ENCODE peak calls at places on chromosomes 7 and 10, in four cellular contexts. Z, K, L and T are unnamed samples.

GRCh38 chr10:43124094-43124521 is 14.1 kb upstream of the CSGALNACT2 start:
- DNase-seq in Z (no peak), K (no peak), L (no peak), T (no peak)

GRCh38 chr10:58457761-58458616 is 54.7 kb upstream of the BICC1 start:
- DNase-seq in Z (peak; percentile 90), K (no peak), L (peak; percentile 65), T (peak; percentile 14)

GRCh38 chr7:17564678-17565209 is 266.3 kb downstream of the AHR start:
- DNase-seq in Z (no peak), K (no peak), L (no peak), T (no peak)

GRCh38 chr10:6400331-6400730 is 179.7 kb downstream of the PRKCQ start:
- DNase-seq in Z (no peak), K (no peak), L (peak; percentile 39), T (no peak)

GRCh38 chr7:48246073-48246472 is 74.8 kb downstream of the ABCA13 start:
- DNase-seq in Z (no peak), K (no peak), L (peak; percentile 23), T (no peak)

GRCh38 chr10:42475168-42476098 is 162.9 kb downstream of the ZNF33B start:
- DNase-seq in Z (no peak), K (peak; percentile 17), L (no peak), T (peak; percentile 20)

GRCh38 chr10:2897619-2898508 is 169.5 kb upstream of the PFKP start:
- DNase-seq in Z (no peak), K (no peak), L (no peak), T (no peak)

GRCh38 chr7:100435401-100436304 is 644 bp downstream of the PPP1R35 start:
- DNase-seq in Z (peak; percentile 75), K (no peak), L (no peak), T (peak; percentile 29)

GRCh38 chr10:85665661-85666060 is 700.9 kb downstream of the GRID1 start:
- DNase-seq in Z (no peak), K (no peak), L (no peak), T (no peak)

GRCh38 chr10:127980898-127981297 is 74.0 kb downstream of the PTPRE start:
- DNase-seq in Z (no peak), K (no peak), L (no peak), T (no peak)

GRCh38 chr7:70178787-70179186 is 580.5 kb downstream of the AUTS2 start:
- DNase-seq in Z (no peak), K (no peak), L (no peak), T (no peak)

GRCh38 chr10:31099664-31100063 is 68.0 kb upstream of the ZNF438 start:
- DNase-seq in Z (no peak), K (peak; percentile 20), L (no peak), T (no peak)

GRCh38 chr7:100745184-100745583 is 11.8 kb downstream of the ZAN start:
- DNase-seq in Z (peak; percentile 75), K (no peak), L (peak; percentile 36), T (peak; percentile 21)

GRCh38 chr7:133298080-133298479 is 45.2 kb downstream of the EXOC4 start:
- DNase-seq in Z (no peak), K (no peak), L (no peak), T (no peak)
- H3K4me1 ChIP-seq in Z (peaks cover 3% of the 10 kb centered on the region), K (no peaks in the 10 kb centered on the region), L (peaks cover 12% of the 10 kb centered on the region), T (peaks cover 21% of the 10 kb centered on the region)

DNA sequence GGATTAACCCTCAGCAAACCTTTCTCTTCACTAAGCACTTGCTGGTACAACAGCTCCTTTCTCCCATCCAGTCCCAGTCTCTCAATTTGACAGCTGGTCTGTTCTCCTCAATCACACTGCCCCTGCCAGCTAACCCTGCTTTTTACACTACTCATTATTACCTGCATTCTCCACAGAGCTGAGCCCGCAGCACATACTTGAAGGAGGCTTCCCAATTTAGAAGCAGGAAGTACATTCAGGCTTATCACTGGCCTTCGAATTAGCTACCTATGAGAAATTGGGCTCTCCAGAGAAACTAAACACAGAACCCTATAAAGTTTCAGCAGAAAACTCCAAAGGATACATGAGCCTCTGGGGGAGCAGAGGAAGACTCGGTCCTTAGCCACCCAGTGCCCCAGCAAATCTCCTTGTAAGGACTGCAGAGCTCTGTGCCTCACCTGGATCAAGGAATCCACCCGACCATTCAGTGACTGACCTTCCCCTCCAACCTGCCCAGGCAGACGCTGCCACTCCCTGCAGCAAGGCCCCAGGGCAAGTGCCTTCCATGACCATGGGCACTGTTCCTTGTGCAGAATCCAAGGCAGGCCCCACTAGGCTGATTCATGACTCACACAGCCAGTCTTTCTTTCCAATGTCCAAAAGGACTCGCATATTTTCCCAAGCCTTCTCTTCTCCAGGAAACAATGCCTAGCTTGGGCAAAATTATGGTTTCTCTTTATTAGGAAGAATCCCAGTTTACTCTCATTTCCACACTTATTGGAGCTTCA is 68.0 kb downstream of the VOPP1 start:
- DNase-seq in Z (no peak), K (no peak), L (no peak), T (no peak)
- H3K4me1 ChIP-seq in Z (peaks cover 22% of the 10 kb centered on the region), K (no peaks in the 10 kb centered on the region), L (no peaks in the 10 kb centered on the region), T (peaks cover 30% of the 10 kb centered on the region)

DNA sequence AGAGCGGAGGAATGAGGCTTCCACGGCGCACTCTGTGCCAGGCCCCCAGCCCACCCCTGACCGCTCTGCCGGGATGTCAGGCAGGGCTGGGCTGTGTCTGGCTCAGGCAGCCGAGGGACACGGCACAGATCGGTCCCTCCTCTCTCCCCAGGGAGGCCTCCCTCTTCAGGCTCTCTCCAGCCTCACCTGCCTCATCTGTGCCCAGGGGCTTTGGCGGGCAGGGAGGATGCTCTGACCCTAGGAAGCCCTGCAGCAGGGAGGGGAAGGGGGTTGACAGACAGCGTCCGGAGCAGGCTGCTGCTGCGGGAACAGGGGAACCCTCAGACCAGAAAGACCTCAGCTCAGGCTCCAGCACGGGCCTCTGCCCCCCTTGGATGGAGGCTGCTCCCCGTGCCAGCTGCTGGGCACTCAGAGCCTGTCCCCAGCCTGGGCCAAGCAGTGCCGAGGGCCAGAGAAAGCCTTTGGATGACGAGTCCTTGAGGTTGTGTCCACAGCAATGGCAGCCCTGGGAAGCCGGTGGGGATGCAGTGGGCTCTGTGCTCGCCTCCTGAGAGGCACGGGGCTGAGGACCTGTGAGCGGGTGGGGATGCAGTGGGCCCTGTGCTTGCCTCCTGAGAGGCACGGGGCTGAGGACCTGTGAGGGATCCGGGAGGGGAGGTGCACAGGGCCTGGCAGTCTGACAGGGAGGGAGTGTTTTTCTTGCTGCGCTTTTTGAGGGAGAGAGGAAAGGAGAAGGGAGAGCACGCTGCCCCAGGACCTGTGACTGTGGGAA is 66.9 kb downstream of the FOXL3 start:
- DNase-seq in Z (no peak), K (no peak), L (no peak), T (no peak)
- H3K4me1 ChIP-seq in Z (no peaks in the 10 kb centered on the region), K (peaks cover under 1% of the 10 kb centered on the region), L (peaks cover 18% of the 10 kb centered on the region), T (no peaks in the 10 kb centered on the region)

DNA sequence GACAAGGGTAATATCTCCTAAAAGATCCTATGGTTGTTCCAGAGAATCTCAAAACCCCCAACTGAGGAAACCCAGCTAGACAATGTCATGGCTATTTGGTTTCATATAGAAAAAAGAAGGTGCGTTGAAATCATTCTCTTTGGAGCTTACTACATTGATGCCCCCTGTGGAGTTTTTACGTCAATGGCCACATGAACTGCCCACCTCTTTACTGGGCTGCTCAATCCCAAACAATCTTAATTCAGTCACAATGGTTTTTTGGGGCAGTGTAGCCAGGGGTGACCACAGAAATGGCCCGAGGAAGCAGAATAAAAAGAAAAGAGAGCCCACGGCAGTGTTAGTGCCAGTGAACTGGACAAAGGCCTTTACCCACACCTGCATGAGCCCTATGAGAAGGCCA is 7.8 kb downstream of the RBP4 start:
- DNase-seq in Z (no peak), K (no peak), L (no peak), T (no peak)
- H3K4me1 ChIP-seq in Z (no peaks in the 10 kb centered on the region), K (no peaks in the 10 kb centered on the region), L (no peaks in the 10 kb centered on the region), T (no peaks in the 10 kb centered on the region)